ENCODE peak calls at places on chromosomes 7 and 10, in six cellular contexts. M is GM12878, D is HCT116, B is SK-N-SH, Y is H1, V is HepG2. I is an unnamed sample.

GRCh38 chr7:151626422-151627115 is 106.9 kb upstream of the RHEB start:
- DNase-seq in M (no peak), D (no peak), B (peak; percentile 56), Y (peak; percentile 48), V (peak; percentile 45), I (no peak)

GRCh38 chr10:92826061-92826460 is 22.3 kb upstream of the EXOC6 start:
- DNase-seq in M (no peak), D (no peak), B (no peak), Y (no peak), V (no peak), I (no peak)

GRCh38 chr10:130737622-130738021 is 573.9 kb downstream of the TCERG1L start:
- DNase-seq in M (no peak), D (no peak), B (no peak), Y (peak; percentile 72), V (no peak), I (peak; percentile 62)

GRCh38 chr10:100567826-100568225 is 32.1 kb downstream of the HIF1AN start:
- DNase-seq in M (no peak), D (no peak), B (no peak), Y (no peak), V (no peak), I (no peak)

GRCh38 chr10:46545861-46546590 is 10.4 kb downstream of the GPRIN2 start:
- DNase-seq in M (no peak), D (no peak), B (peak; percentile 33), Y (peak; percentile 46), V (no peak), I (no peak)

GRCh38 chr7:42886866-42887509 is 24.9 kb downstream of the C7orf25 start:
- DNase-seq in M (no peak), D (no peak), B (no peak), Y (no peak), V (no peak), I (no peak)

GRCh38 chr7:17680943-17681351 is 259.3 kb downstream of the SNX13 start:
- DNase-seq in M (no peak), D (peak; percentile 12), B (no peak), Y (no peak), V (peak; percentile 11), I (peak; percentile 52)

GRCh38 chr7:88217675-88218427 is 2.0 kb downstream of the SRI start:
- DNase-seq in M (peak; percentile 83), D (no peak), B (no peak), Y (no peak), V (no peak), I (peak; percentile 20)

GRCh38 chr10:48503293-48503911 is 101.5 kb downstream of the ARHGAP22 start:
- DNase-seq in M (no peak), D (no peak), B (no peak), Y (peak; percentile 36), V (no peak), I (no peak)

GRCh38 chr10:48504141-48504885 is 100.6 kb downstream of the ARHGAP22 start:
- DNase-seq in M (no peak), D (no peak), B (no peak), Y (peak; percentile 34), V (no peak), I (no peak)

GRCh38 chr10:48507494-48507893 is 97.4 kb downstream of the ARHGAP22 start:
- DNase-seq in M (no peak), D (no peak), B (no peak), Y (peak; percentile 35), V (no peak), I (no peak)

GRCh38 chr10:48506147-48506917 is 98.5 kb downstream of the ARHGAP22 start:
- DNase-seq in M (no peak), D (peak; percentile 68), B (peak; percentile 60), Y (peak; percentile 31), V (peak; percentile 88), I (peak; percentile 63)

DNA sequence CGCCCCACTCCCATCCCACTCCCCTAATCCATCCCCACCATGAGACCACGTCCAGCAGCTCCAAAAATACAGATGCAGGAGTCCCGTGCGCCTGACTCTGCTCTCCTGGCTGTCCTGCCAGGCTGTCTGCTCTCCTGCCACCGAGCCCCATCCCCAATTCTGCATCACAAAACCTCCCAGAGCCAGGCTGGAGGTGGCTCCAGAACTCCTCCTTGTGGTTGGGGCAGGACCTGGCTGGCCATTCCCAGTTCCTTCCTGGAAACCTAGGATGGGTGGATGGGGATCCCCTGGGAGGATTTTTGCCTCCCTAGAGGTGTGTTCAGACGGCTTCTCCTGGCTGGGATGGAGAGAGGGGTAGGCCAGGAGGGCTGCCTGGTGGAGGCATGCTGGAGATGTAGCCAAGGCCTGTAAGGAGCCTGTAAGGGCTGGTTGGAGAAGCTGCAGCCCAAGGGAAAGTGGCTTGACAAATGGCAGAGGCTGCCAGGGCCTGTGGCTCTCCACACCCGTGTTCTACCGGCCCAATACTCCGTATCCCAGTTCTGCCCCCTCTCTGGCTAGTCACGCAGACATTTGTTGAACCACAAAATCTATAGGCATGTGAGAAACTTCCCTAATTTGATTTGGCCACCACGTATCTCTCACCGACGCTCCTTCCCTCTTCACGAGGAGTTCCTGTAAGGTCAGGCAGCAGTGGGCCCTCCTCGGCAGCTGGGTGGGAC is 99.3 kb downstream of the ARHGAP22 start:
- DNase-seq in M (no peak), D (no peak), B (no peak), Y (peak; percentile 76), V (no peak), I (no peak)
- TF ChIP-seq JUND in M (no peak), D (no peak), B (no peak), Y (no peak), V (no peak), I (no peak)

GRCh38 chr7:113751547-113751946 is 167.3 kb downstream of the PPP1R3A start:
- DNase-seq in M (no peak), D (no peak), B (no peak), Y (no peak), V (no peak), I (no peak)

GRCh38 chr7:113756250-113756649 is 162.6 kb downstream of the PPP1R3A start:
- DNase-seq in M (no peak), D (no peak), B (no peak), Y (no peak), V (no peak), I (no peak)

GRCh38 chr7:113752689-113753088 is 166.1 kb downstream of the PPP1R3A start:
- DNase-seq in M (no peak), D (no peak), B (no peak), Y (no peak), V (no peak), I (no peak)

GRCh38 chr7:113752289-113752688 is 166.5 kb downstream of the PPP1R3A start:
- DNase-seq in M (no peak), D (no peak), B (no peak), Y (no peak), V (no peak), I (no peak)
- TF ChIP-seq JUND in M (no peak), D (no peak), B (no peak), Y (no peak), V (no peak), I (no peak)

GRCh38 chr7:106476751-106477150 is 184.2 kb downstream of the CCDC71L start:
- DNase-seq in M (no peak), D (no peak), B (no peak), Y (no peak), V (no peak), I (no peak)
- TF ChIP-seq JUND in M (no peak), D (no peak), B (no peak), Y (no peak), V (no peak), I (no peak)

GRCh38 chr7:130009848-130010688 is 41.1 kb downstream of the ZC3HC1 start:
- DNase-seq in M (peak; percentile 17), D (peak; percentile 91), B (peak; percentile 33), Y (peak; percentile 45), V (peak; percentile 13), I (no peak)
- TF ChIP-seq JUND in M (no peak), D (no peak), B (peak; percentile 85), Y (no peak), V (no peak), I (no peak)

GRCh38 chr10:30591249-30591670 is 38.3 kb downstream of the LYZL2 start:
- DNase-seq in M (no peak), D (peak; percentile 37), B (peak; percentile 62), Y (no peak), V (peak; percentile 65), I (no peak)

GRCh38 chr10:30583778-30584415 is 45.7 kb downstream of the LYZL2 start:
- DNase-seq in M (peak; percentile 61), D (peak; percentile 57), B (no peak), Y (no peak), V (peak; percentile 84), I (peak; percentile 89)

GRCh38 chr10:30589441-30589840 is 40.1 kb downstream of the LYZL2 start:
- DNase-seq in M (no peak), D (no peak), B (no peak), Y (no peak), V (no peak), I (no peak)

GRCh38 chr10:30586828-30587227 is 42.7 kb downstream of the LYZL2 start:
- DNase-seq in M (no peak), D (no peak), B (no peak), Y (no peak), V (no peak), I (no peak)

DNA sequence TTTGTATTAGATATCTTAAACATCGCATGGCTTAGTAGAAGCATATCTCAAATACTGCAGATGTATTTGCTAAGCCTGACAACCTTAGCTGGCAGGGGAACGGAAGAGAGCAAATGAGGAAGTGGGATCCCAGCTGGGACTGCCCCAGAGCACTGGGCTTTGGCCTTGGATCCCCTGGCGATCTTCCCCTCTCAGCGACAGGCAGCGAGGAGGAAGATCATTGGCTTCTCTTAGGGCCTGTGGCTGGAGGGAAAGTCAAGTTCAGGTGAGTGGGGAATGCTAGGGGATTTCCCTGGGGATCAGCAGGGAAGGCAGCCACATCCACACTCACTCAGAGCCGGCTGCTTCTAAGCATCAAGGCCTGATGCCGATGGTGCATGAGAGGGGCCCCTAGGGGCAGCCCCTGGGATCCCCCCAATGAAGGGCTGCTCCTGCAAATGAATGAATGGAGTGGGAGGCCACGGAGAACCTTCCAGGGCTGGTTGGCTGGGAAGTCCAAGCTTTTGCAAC is 42.0 kb downstream of the LYZL2 start:
- DNase-seq in M (peak; percentile 79), D (no peak), B (no peak), Y (peak; percentile 62), V (peak; percentile 17), I (no peak)
- TF ChIP-seq JUND in M (no peak), D (no peak), B (no peak), Y (no peak), V (no peak), I (no peak)

I was measured in T47D.